ENCODE peak calls at places on chromosomes 13 and 19, in four cellular contexts. N is H1, T is SK-N-SH, H is K562. K is an unnamed sample.
A peak's percentile ranks its signal among the peaks of the same experiment; 100 is the strongest.

GRCh38 chr13:98451676-98452105 is 125.2 kb downstream of the STK24 start:
- DNase-seq in T (no peak), H (no peak), N (no peak), K (no peak)

GRCh38 chr13:80341771-80342271 is 895 bp upstream of the SPRY2 start:
- DNase-seq in N (no peak), T (peak; percentile 80), H (no peak), K (peak; percentile 66)

GRCh38 chr19:49553451-49554271 is 25.9 kb downstream of the RCN3 start:
- DNase-seq in T (no peak), H (no peak), N (no peak), K (no peak)

GRCh38 chr19:53509443-53509842 is 28.5 kb upstream of the ZNF331 start:
- DNase-seq in N (no peak), H (no peak), T (no peak), K (no peak)

GRCh38 chr19:2927032-2927430 is 17.7 kb downstream of the ZNF77 start:
- DNase-seq in T (no peak), H (no peak), N (no peak), K (no peak)

GRCh38 chr13:78334059-78334458 is 269.3 kb downstream of the POU4F1 start:
- DNase-seq in T (no peak), N (no peak), H (no peak), K (no peak)

GRCh38 chr13:30022796-30023195 is 172.4 kb upstream of the UBL3 start:
- DNase-seq in N (no peak), T (no peak), H (no peak), K (no peak)

GRCh38 chr19:50896591-50897190 is 14.5 kb downstream of the KLK4 start:
- DNase-seq in T (no peak), H (peak; percentile 59), N (no peak), K (no peak)

GRCh38 chr19:54439174-54439851 is 9.7 kb upstream of the LENG8 start:
- DNase-seq in T (peak; percentile 63), N (peak; percentile 78), H (no peak), K (peak; percentile 79)

GRCh38 chr19:39265321-39265916 is 2.8 kb upstream of the IFNL2 start:
- DNase-seq in H (no peak), N (peak; percentile 75), T (no peak), K (peak; percentile 70)

GRCh38 chr19:40267601-40267997 is 17.5 kb downstream of the AKT2 start:
- DNase-seq in H (no peak), N (no peak), T (no peak), K (no peak)

GRCh38 chr13:79395881-79396280 is 10.2 kb downstream of the RBM26 start:
- DNase-seq in N (no peak), T (no peak), H (no peak), K (no peak)

GRCh38 chr13:111967572-111968201 is 99.3 kb upstream of the SOX1 start:
- DNase-seq in H (no peak), N (no peak), T (no peak), K (no peak)

GRCh38 chr19:18946335-18946734 is 5.3 kb upstream of the HOMER3 start:
- DNase-seq in N (no peak), T (no peak), H (no peak), K (no peak)

GRCh38 chr19:4647676-4648644 is 8.6 kb downstream of the TNFAIP8L1 start:
- DNase-seq in T (no peak), H (no peak), N (peak; percentile 69), K (peak; percentile 46)

GRCh38 chr19:45517238-45517637 is 10.0 kb downstream of the VASP start:
- DNase-seq in T (no peak), H (peak; percentile 33), N (no peak), K (no peak)

GRCh38 chr13:66879971-66880370 is 350.2 kb downstream of the PCDH9 start:
- DNase-seq in H (no peak), N (no peak), T (no peak), K (no peak)

GRCh38 chr19:38686530-38686888 is 39.1 kb downstream of the ACTN4 start:
- DNase-seq in H (peak; percentile 36), N (no peak), T (no peak), K (no peak)

GRCh38 chr13:80011448-80012212 is 329.3 kb downstream of the SPRY2 start:
- DNase-seq in T (no peak), H (no peak), N (no peak), K (no peak)

GRCh38 chr19:12453495-12453894 is 12.7 kb upstream of the ZNF443 start:
- DNase-seq in H (no peak), N (no peak), T (no peak), K (no peak)

GRCh38 chr19:55519461-55520311 is 17.2 kb downstream of the SBK2 start:
- DNase-seq in N (no peak), H (no peak), T (no peak), K (no peak)

GRCh38 chr13:50732712-50733111 is 110.8 kb downstream of the DLEU7 start:
- DNase-seq in H (no peak), T (peak; percentile 46), N (no peak), K (no peak)

GRCh38 chr13:43787998-43788397 is 1.2 kb upstream of the ENOX1 start:
- DNase-seq in T (peak; percentile 49), H (no peak), N (no peak), K (peak; percentile 20)

GRCh38 chr13:59837101-59837500 is 326.6 kb downstream of the DIAPH3 start:
- DNase-seq in H (no peak), N (no peak), T (no peak), K (no peak)

GRCh38 chr13:60426075-60426474 is 29.1 kb downstream of the TDRD3 start:
- DNase-seq in H (no peak), T (no peak), N (no peak), K (no peak)

GRCh38 chr19:44623080-44623479 is 9.7 kb downstream of the IGSF23 start:
- DNase-seq in N (no peak), H (no peak), T (no peak), K (no peak)

GRCh38 chr13:77810430-77810829 is 108.2 kb downstream of the EDNRB start:
- DNase-seq in H (no peak), N (no peak), T (peak; percentile 23), K (no peak)

GRCh38 chr19:15828121-15828620 is 12.7 kb upstream of the OR10H1 start:
- DNase-seq in T (no peak), N (no peak), H (peak; percentile 64), K (no peak)

GRCh38 chr19:40367577-40368434 is 19.3 kb downstream of the PLD3 start:
- DNase-seq in H (no peak), T (peak; percentile 19), N (no peak), K (no peak)

GRCh38 chr13:90686438-90686837 is 661.0 kb upstream of the MIR17HG start:
- DNase-seq in T (no peak), N (no peak), H (no peak), K (no peak)

GRCh38 chr19:53157601-53158000 is 1.3 kb downstream of the ZNF347 start:
- DNase-seq in N (peak; percentile 47), T (peak; percentile 20), H (no peak), K (peak; percentile 24)

GRCh38 chr13:26186995-26187394 is 35.1 kb downstream of the RNF6 start:
- DNase-seq in N (no peak), H (no peak), T (peak; percentile 25), K (peak; percentile 18)

GRCh38 chr13:111909971-111910671 is 156.8 kb upstream of the SOX1 start:
- DNase-seq in N (peak; percentile 22), T (no peak), H (no peak), K (no peak)

GRCh38 chr13:42495256-42495655 is 78.7 kb upstream of the TNFSF11 start:
- DNase-seq in H (no peak), T (no peak), N (no peak), K (no peak)

GRCh38 chr13:111898956-111899713 is 167.8 kb upstream of the SOX1 start:
- DNase-seq in T (no peak), N (peak; percentile 20), H (no peak), K (no peak)

GRCh38 chr13:39561971-39562370 is 41.0 kb downstream of the LHFPL6 start:
- DNase-seq in H (no peak), T (no peak), N (no peak), K (no peak)

GRCh38 chr13:20903164-20903475 is 574 bp upstream of the XPO4 start:
- DNase-seq in H (no peak), T (no peak), N (no peak), K (no peak)

GRCh38 chr13:102693781-102694180 is 1.1 kb downstream of the METTL21C start:
- DNase-seq in N (no peak), H (no peak), T (no peak), K (no peak)

DNA sequence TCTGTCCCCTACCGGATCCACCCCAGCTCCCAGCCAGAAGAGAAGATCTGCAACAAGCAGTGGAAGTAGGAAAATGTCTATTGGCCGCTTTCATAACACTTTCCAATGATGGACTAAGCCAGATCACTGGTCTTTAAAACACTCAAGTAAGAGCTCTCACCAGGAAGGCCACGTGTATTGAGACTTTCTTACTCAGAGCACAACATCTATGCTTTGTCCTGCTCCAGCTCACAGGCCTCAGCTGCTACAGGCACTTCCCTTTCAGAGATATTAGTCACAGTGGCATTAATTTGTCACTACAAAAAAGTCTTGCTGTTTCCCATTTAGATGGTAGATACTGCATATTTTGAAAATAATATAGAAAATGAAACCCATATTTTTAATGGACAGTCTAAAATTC is 164.2 kb downstream of the ABCC4 start:
- DNase-seq in N (no peak), T (peak; percentile 11), H (no peak), K (no peak)
- TF ChIP-seq TEAD4 in N (no peak), T (no peak), H (no peak), K (no peak)

GRCh38 chr13:24894277-24894971 is 130.5 kb downstream of the RNF17 start:
- DNase-seq in N (no peak), H (no peak), T (no peak), K (no peak)

GRCh38 chr13:24893863-24894262 is 129.9 kb downstream of the RNF17 start:
- DNase-seq in N (no peak), T (peak; percentile 36), H (peak; percentile 11), K (no peak)

GRCh38 chr13:24892844-24893243 is 128.9 kb downstream of the RNF17 start:
- DNase-seq in N (no peak), H (no peak), T (no peak), K (no peak)

GRCh38 chr13:24891476-24892108 is 127.6 kb downstream of the RNF17 start:
- DNase-seq in T (no peak), H (no peak), N (no peak), K (no peak)

DNA sequence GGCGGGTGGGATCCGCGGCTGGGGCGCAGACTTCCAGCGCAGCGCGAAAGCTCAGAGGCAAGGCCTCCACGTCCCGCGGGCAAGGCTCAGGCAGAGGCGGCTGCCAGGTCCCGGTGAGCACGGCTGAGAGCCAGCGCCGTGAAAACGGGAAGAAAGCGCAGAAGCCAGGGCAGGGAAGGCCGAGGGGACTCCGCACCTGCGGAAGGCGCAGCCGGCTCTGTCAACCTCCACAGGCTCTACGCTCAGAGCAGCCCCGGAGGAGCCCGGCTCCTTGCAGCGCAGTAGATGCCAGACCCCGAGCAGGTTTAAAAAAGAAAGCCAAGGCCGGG is 131.0 kb downstream of the RNF17 start:
- DNase-seq in N (no peak), H (no peak), T (no peak), K (peak; percentile 19)
- TF ChIP-seq TEAD4 in N (no peak), H (no peak), T (no peak), K (no peak)

GRCh38 chr13:73321039-73321438 is 262.2 kb downstream of the KLF5 start:
- DNase-seq in T (no peak), N (no peak), H (no peak), K (no peak)
- TF ChIP-seq TEAD4 in T (no peak), N (no peak), H (no peak), K (no peak)

GRCh38 chr13:99856021-99856420 is 115.5 kb downstream of the ZIC5 start:
- DNase-seq in T (no peak), H (no peak), N (no peak), K (no peak)
- TF ChIP-seq TEAD4 in T (no peak), H (no peak), N (no peak), K (no peak)

GRCh38 chr13:100338265-100338664 is 249.4 kb downstream of the PCCA start:
- DNase-seq in H (no peak), T (no peak), N (no peak), K (no peak)
- TF ChIP-seq TEAD4 in H (no peak), T (no peak), N (no peak), K (no peak)

GRCh38 chr13:113397606-113398425 is 33.9 kb upstream of the GRTP1 start:
- DNase-seq in T (peak; percentile 1), N (no peak), H (no peak), K (peak; percentile 9)
- TF ChIP-seq TEAD4 in T (no peak), N (no peak), H (no peak), K (no peak)